ENCODE peak calls at places on chromosome 22, in eight cellular contexts. M is suprapubic skin, V is transverse colon, G is stomach, Y is GM12878, K is prostate gland, P is spleen, O is HCT116. I is an unnamed sample.

GRCh38 chr22:43256569-43257360 is 69.8 kb upstream of the TTLL12 start:
- DNase-seq in M (no peak), V (no peak), G (no peak), Y (no peak), K (no peak), P (no peak), O (no peak), I (no peak)

GRCh38 chr22:17769716-17770082 is 4.6 kb downstream of the BID start:
- DNase-seq in M (no peak), V (peak; percentile 70), G (no peak), Y (no peak), K (no peak), P (peak; percentile 80), O (no peak), I (no peak)

GRCh38 chr22:35375031-35375430 is 5.9 kb upstream of the HMOX1 start:
- DNase-seq in M (no peak), V (no peak), G (no peak), Y (no peak), K (no peak), P (no peak), O (no peak), I (no peak)

GRCh38 chr22:32615874-32616564 is 141.4 kb downstream of the FBXO7 start:
- DNase-seq in M (no peak), V (no peak), G (no peak), Y (no peak), K (no peak), P (peak; percentile 46), O (no peak), I (no peak)

GRCh38 chr22:40679964-40680818 is 907 bp downstream of the MCHR1 start:
- DNase-seq in M (no peak), V (no peak), G (no peak), Y (no peak), K (no peak), P (no peak), O (no peak), I (no peak)

GRCh38 chr22:46335201-46336118 is at the start of gene TRMU:
- DNase-seq in M (peak; percentile 86), V (peak; percentile 88), G (peak; percentile 89), Y (peak; percentile 56), K (peak; percentile 65), P (peak; percentile 97), O (peak; percentile 60), I (no peak)

GRCh38 chr22:36245805-36246356 is 6.6 kb upstream of the APOL2 start:
- DNase-seq in M (no peak), V (no peak), G (no peak), Y (no peak), K (no peak), P (no peak), O (no peak), I (no peak)

GRCh38 chr22:35330258-35330861 is 30.7 kb downstream of the TOM1 start:
- DNase-seq in M (peak; percentile 93), V (peak; percentile 80), G (peak; percentile 63), Y (no peak), K (peak; percentile 60), P (peak; percentile 92), O (no peak), I (peak; percentile 95)

GRCh38 chr22:35892192-35892591 is 136.4 kb downstream of the RBFOX2 start:
- DNase-seq in M (no peak), V (no peak), G (no peak), Y (no peak), K (no peak), P (no peak), O (no peak), I (no peak)

GRCh38 chr22:46122511-46122971 is 27.8 kb upstream of the PPARA start:
- DNase-seq in M (no peak), V (peak; percentile 78), G (peak; percentile 76), Y (no peak), K (no peak), P (peak; percentile 93), O (peak; percentile 8), I (no peak)

GRCh38 chr22:17268501-17269223 is 49.4 kb upstream of the ADA2 start:
- DNase-seq in M (no peak), V (no peak), G (no peak), Y (no peak), K (no peak), P (no peak), O (no peak), I (no peak)

GRCh38 chr22:27983361-27983791 is 64.3 kb upstream of the PITPNB start:
- DNase-seq in M (no peak), V (no peak), G (peak; percentile 21), Y (no peak), K (no peak), P (no peak), O (no peak), I (no peak)

GRCh38 chr22:24400037-24400725 is 27.2 kb upstream of the ADORA2A start:
- DNase-seq in M (no peak), V (no peak), G (no peak), Y (peak; percentile 33), K (no peak), P (no peak), O (no peak), I (no peak)

GRCh38 chr22:47030143-47030641 is 267.7 kb downstream of the TBC1D22A start:
- DNase-seq in M (no peak), V (no peak), G (no peak), Y (no peak), K (no peak), P (no peak), O (no peak), I (no peak)

DNA sequence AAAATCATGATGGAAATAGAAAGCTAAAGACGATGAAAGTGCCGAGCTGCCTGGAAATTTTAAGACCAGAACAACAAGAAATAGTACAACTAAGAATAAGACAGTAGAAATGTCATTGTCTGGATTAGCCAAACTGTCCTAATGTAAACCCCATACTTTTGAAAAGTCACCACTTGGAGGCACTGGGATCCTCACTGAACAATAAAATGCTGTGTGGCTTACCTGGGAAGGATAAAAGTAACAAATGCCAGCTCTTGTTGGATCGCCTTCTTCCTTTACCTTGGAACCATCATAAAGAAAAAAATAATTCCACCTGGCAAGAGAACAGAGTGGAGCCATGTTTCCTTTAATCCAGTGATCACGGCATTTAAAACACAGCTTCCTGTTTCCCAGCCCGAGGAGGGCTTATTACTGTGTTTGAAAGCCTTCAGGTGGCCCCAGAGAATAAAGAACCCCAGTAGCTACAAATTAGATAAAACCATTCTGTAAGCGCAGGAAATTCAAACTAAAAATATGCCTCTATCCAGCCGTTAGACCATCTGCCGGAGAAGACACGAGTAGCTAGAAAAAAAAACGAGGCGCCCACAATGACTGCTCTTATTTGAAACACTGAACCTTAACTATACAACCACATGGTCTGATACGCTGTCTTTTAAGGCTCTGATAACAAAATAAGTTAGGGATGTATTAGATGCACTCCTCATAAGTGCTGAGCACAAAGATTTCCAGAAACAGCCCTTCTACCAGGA is 4.4 kb downstream of the HPS4 start:
- DNase-seq in M (no peak), V (no peak), G (no peak), Y (no peak), K (peak; percentile 29), P (no peak), O (no peak), I (no peak)
- TF ChIP-seq POLR2AphosphoS5 in M (no peak), V (no peak), G (no peak), Y (no peak), K (peak; percentile 53), P (no peak), O (no peak), I (no peak)

GRCh38 chr22:39524753-39525657 is 4.6 kb downstream of the ATF4 start:
- DNase-seq in M (no peak), V (no peak), G (no peak), Y (no peak), K (no peak), P (no peak), O (no peak), I (no peak)
- TF ChIP-seq POLR2A in M (no peak), V (no peak), G (no peak), Y (peak; percentile 60), K (no peak), P (no peak), O (no peak), I (no peak)

DNA sequence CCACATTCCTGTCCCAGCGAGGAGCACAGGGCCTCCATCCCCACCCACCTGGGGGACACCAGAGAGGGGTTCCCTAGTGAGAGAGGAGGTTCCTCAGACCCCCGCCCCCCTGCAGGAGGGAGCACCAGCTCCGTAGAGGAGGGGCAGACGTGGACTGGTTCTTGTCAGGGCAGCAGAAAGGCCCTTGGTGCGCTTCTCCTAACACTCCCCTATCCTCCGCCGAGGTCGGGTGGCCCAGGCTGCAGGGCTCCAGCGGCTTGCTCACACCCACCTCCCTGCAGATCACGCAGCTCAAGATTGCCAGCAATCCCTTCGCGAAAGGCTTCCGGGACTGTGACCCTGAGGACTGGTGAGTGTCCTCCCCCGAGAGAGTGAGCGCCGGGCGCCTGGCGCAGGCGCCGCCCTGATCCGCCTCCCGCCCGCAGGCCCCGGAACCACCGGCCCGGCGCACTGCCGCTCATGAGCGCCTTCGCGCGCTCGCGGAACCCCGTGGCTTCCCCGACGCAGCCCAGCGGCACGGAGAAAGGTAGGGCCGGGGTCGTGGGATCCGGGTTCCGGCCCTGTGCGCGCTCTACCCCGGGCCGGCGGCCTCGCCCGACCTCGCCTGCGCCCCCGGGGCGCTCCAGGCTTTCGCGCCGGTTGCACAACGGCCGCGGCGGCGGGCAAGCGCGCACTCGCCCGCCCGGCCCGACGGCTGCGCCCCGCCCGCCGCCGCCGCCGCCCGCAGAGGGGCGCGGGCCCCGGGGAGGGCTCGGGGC is 5.1 kb downstream of the TBX1 start:
- DNase-seq in M (no peak), V (no peak), G (no peak), Y (no peak), K (no peak), P (no peak), O (no peak), I (no peak)
- TF ChIP-seq POLR2AphosphoS5 in M (no peak), V (no peak), G (no peak), Y (no peak), K (no peak), P (no peak), O (no peak), I (no peak)

GRCh38 chr22:44952863-44953790 is 56.7 kb downstream of the PHF21B start:
- DNase-seq in M (no peak), V (no peak), G (no peak), Y (no peak), K (no peak), P (no peak), O (no peak), I (no peak)

GRCh38 chr22:44954113-44954512 is 55.7 kb downstream of the PHF21B start:
- DNase-seq in M (no peak), V (no peak), G (no peak), Y (no peak), K (no peak), P (no peak), O (no peak), I (no peak)

GRCh38 chr22:44957267-44957905 is 52.4 kb downstream of the PHF21B start:
- DNase-seq in M (no peak), V (no peak), G (no peak), Y (no peak), K (no peak), P (no peak), O (no peak), I (no peak)

GRCh38 chr22:44956835-44957234 is 53.0 kb downstream of the PHF21B start:
- DNase-seq in M (no peak), V (no peak), G (no peak), Y (no peak), K (no peak), P (no peak), O (no peak), I (no peak)

DNA sequence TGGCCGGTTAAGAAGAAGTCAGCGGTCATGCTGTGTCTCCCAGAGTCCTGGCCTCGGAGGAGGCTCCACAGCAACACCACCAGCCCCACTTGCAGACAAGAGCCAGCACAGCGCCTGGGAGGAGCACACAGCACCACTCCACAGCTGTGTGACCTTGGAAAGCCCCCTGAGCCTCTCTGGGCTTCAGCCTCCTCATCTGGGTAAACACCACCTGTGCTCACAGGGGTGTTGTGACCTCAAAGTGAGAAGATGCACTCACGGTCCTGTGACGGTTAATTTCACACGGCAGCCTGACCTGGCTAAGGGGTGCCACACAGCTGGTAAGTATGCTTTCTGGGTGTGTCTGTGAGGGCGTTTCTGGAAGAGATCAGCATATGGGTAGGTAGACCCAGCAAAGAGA is 54.7 kb downstream of the PHF21B start:
- DNase-seq in M (no peak), V (no peak), G (no peak), Y (peak; percentile 51), K (no peak), P (no peak), O (no peak), I (no peak)
- TF ChIP-seq POLR2A in M (no peak), V (no peak), G (no peak), Y (no peak), K (no peak), P (no peak), O (no peak), I (no peak)